ENCODE peak calls at places on chromosomes 12 and 14, in seven cellular contexts. U is H54, R is kidney tubule cell, K is neural crest cell, Q is putamen, T is NCI-H1436, L is fibroblast of lung. B is an unnamed sample.

GRCh38 chr14:67432088-67432564 is 20.2 kb upstream of the PLEK2 start:
- DNase-seq in U (no peak), R (no peak), K (no peak), Q (no peak), T (no peak), L (peak; percentile 22), B (no peak)

GRCh38 chr12:57514720-57515467 is 5.4 kb downstream of the DDIT3 start:
- DNase-seq in U (no peak), R (no peak), K (no peak), Q (no peak), T (no peak), L (no peak), B (no peak)

GRCh38 chr12:64028541-64028940 is 184.0 kb downstream of the SRGAP1 start:
- DNase-seq in U (no peak), R (peak; percentile 29), K (no peak), Q (no peak), T (no peak), L (no peak), B (no peak)

GRCh38 chr14:32324601-32325000 is 4.5 kb upstream of the AKAP6 start:
- DNase-seq in U (no peak), R (no peak), K (no peak), Q (no peak), T (no peak), L (peak; percentile 14), B (no peak)

GRCh38 chr14:104223810-104224515 is 85.6 kb downstream of the KIF26A start:
- DNase-seq in U (no peak), R (no peak), K (no peak), Q (no peak), T (no peak), L (no peak), B (no peak)

GRCh38 chr12:103956515-103957027 is 9.1 kb upstream of the TDG start:
- DNase-seq in U (peak; percentile 30), R (peak; percentile 50), K (no peak), Q (no peak), T (no peak), L (no peak), B (no peak)

GRCh38 chr14:96576359-96576758 is 74.2 kb downstream of the PAPOLA start:
- DNase-seq in U (no peak), R (no peak), K (no peak), Q (no peak), T (no peak), L (no peak), B (no peak)

GRCh38 chr12:114799574-114800487 is 115.9 kb upstream of the TBX3 start:
- DNase-seq in U (peak; percentile 42), R (no peak), K (peak; percentile 36), Q (no peak), T (no peak), L (peak; percentile 24), B (no peak)

GRCh38 chr14:74425525-74426201 is 347 bp downstream of the SYNDIG1L start:
- DNase-seq in U (no peak), R (peak; percentile 33), K (peak; percentile 69), Q (no peak), T (no peak), L (peak; percentile 17), B (no peak)

GRCh38 chr12:1795785-1796514 is 24.4 kb upstream of the LRTM2 start:
- DNase-seq in U (peak; percentile 96), R (peak; percentile 91), K (peak; percentile 91), Q (peak; percentile 91), T (peak; percentile 88), L (peak; percentile 81), B (peak; percentile 92)

GRCh38 chr14:92317511-92317910 is 5.5 kb upstream of the SLC24A4 start:
- DNase-seq in U (no peak), R (peak; percentile 7), K (no peak), Q (no peak), T (no peak), L (peak; percentile 23), B (no peak)

GRCh38 chr14:24122971-24123370 is 7.5 kb upstream of the FITM1 start:
- DNase-seq in U (no peak), R (no peak), K (no peak), Q (no peak), T (no peak), L (no peak), B (no peak)

GRCh38 chr12:87656311-87656710 is 372.9 kb downstream of the C12orf50 start:
- DNase-seq in U (no peak), R (no peak), K (no peak), Q (no peak), T (no peak), L (no peak), B (no peak)

GRCh38 chr12:118946256-118946655 is 35.1 kb upstream of the SRRM4 start:
- DNase-seq in U (no peak), R (no peak), K (no peak), Q (no peak), T (no peak), L (no peak), B (no peak)

GRCh38 chr12:67237231-67237630 is 31.9 kb upstream of the CAND1 start:
- DNase-seq in U (no peak), R (no peak), K (peak; percentile 32), Q (no peak), T (no peak), L (no peak), B (no peak)

GRCh38 chr14:90439874-90440442 is 43.1 kb downstream of the CALM1 start:
- DNase-seq in U (no peak), R (no peak), K (no peak), Q (no peak), T (no peak), L (no peak), B (no peak)

GRCh38 chr12:32679910-32680217 is 763 bp downstream of the DNM1L start:
- DNase-seq in U (no peak), R (no peak), K (no peak), Q (no peak), T (no peak), L (no peak), B (no peak)

GRCh38 chr12:63826002-63826585 is 18.4 kb upstream of the SRGAP1 start:
- DNase-seq in U (peak; percentile 34), R (peak; percentile 65), K (no peak), Q (peak; percentile 63), T (peak; percentile 58), L (peak; percentile 56), B (peak; percentile 68)

GRCh38 chr12:56032006-56032405 is 9.7 kb upstream of the RPS26 start:
- DNase-seq in U (no peak), R (no peak), K (no peak), Q (no peak), T (no peak), L (no peak), B (no peak)

GRCh38 chr14:50003213-50004021 is 110.5 kb downstream of the ARF6 start:
- DNase-seq in U (peak; percentile 39), R (peak; percentile 82), K (peak; percentile 34), Q (peak; percentile 13), T (peak; percentile 40), L (peak; percentile 66), B (no peak)

GRCh38 chr12:47967461-47968430 is 4.3 kb downstream of the TMEM106C start:
- DNase-seq in U (no peak), R (no peak), K (no peak), Q (no peak), T (no peak), L (no peak), B (no peak)

GRCh38 chr14:66288511-66288910 is 197.7 kb upstream of the CCDC196 start:
- DNase-seq in U (no peak), R (peak; percentile 83), K (no peak), Q (no peak), T (no peak), L (no peak), B (no peak)

GRCh38 chr12:47837190-47838171 is 17.8 kb upstream of the HDAC7 start:
- DNase-seq in U (peak; percentile 84), R (peak; percentile 79), K (peak; percentile 55), Q (peak; percentile 72), T (peak; percentile 56), L (peak; percentile 54), B (peak; percentile 86)

GRCh38 chr14:76086636-76087035 is 65.1 kb upstream of the GPATCH2L start:
- DNase-seq in U (no peak), R (no peak), K (no peak), Q (peak; percentile 72), T (no peak), L (no peak), B (peak; percentile 77)

GRCh38 chr12:57522019-57522886 is at the start of gene MBD6:
- DNase-seq in U (peak; percentile 95), R (peak; percentile 91), K (peak; percentile 84), Q (peak; percentile 92), T (peak; percentile 91), L (peak; percentile 92), B (peak; percentile 88)

GRCh38 chr14:87690076-87690661 is 302.8 kb downstream of the GALC start:
- DNase-seq in U (no peak), R (no peak), K (no peak), Q (no peak), T (no peak), L (no peak), B (no peak)

GRCh38 chr12:124512667-124513296 is 54.6 kb downstream of the NCOR2 start:
- DNase-seq in U (peak; percentile 89), R (peak; percentile 94), K (peak; percentile 60), Q (peak; percentile 92), T (peak; percentile 19), L (peak; percentile 97), B (peak; percentile 93)

GRCh38 chr14:70416322-70416716 is 571 bp downstream of the SYNJ2BP start:
- DNase-seq in U (no peak), R (peak; percentile 28), K (no peak), Q (no peak), T (no peak), L (peak; percentile 9), B (no peak)

GRCh38 chr14:95046711-95047681 is 110.3 kb downstream of the DICER1 start:
- DNase-seq in U (no peak), R (no peak), K (no peak), Q (no peak), T (no peak), L (no peak), B (no peak)

GRCh38 chr14:73887704-73888459 is 1.2 kb downstream of the ZNF410 start:
- DNase-seq in U (no peak), R (peak; percentile 20), K (no peak), Q (no peak), T (no peak), L (no peak), B (no peak)

GRCh38 chr14:99231850-99232401 is 40.1 kb downstream of the BCL11B start:
- DNase-seq in U (no peak), R (no peak), K (peak; percentile 25), Q (no peak), T (no peak), L (peak; percentile 24), B (no peak)

GRCh38 chr14:77825895-77826519 is 26.1 kb downstream of the ADCK1 start:
- DNase-seq in U (no peak), R (no peak), K (no peak), Q (no peak), T (no peak), L (no peak), B (peak; percentile 40)

GRCh38 chr12:76462668-76463224 is 96.8 kb downstream of the OSBPL8 start:
- DNase-seq in U (no peak), R (no peak), K (no peak), Q (no peak), T (no peak), L (peak; percentile 42), B (no peak)

GRCh38 chr12:79634957-79635471 is 55.8 kb downstream of the PAWR start:
- DNase-seq in U (no peak), R (peak; percentile 47), K (no peak), Q (no peak), T (no peak), L (peak; percentile 84), B (no peak)

GRCh38 chr14:55411426-55412389 is at the start of gene ATG14:
- DNase-seq in U (peak; percentile 59), R (peak; percentile 80), K (peak; percentile 75), Q (peak; percentile 91), T (peak; percentile 81), L (peak; percentile 76), B (peak; percentile 86)

GRCh38 chr12:43151406-43152080 is 400.5 kb downstream of the ADAMTS20 start:
- DNase-seq in U (no peak), R (no peak), K (no peak), Q (no peak), T (no peak), L (peak; percentile 81), B (no peak)

GRCh38 chr12:64252708-64253107 is 30.6 kb upstream of the KICS2 start:
- DNase-seq in U (no peak), R (no peak), K (no peak), Q (no peak), T (no peak), L (no peak), B (no peak)

GRCh38 chr12:3041558-3042164 is 35.5 kb upstream of the TSPAN9 start:
- DNase-seq in U (peak; percentile 83), R (peak; percentile 81), K (peak; percentile 54), Q (peak; percentile 75), T (peak; percentile 91), L (peak; percentile 59), B (peak; percentile 88)

B was measured in Ammon's horn.